ENCODE peak calls at places on chromosomes 16 and 17, in four cellular contexts. X, O, U and W are unnamed samples.

GRCh38 chr17:76969598-76970172 is 101.5 kb downstream of the MGAT5B start:
- DNase-seq in X (no peak), O (no peak), U (peak; percentile 92), W (no peak)

GRCh38 chr17:57521606-57522435 is 223.3 kb downstream of the CCDC182 start:
- DNase-seq in O (no peak), U (no peak), X (no peak), W (no peak)

GRCh38 chr17:56110463-56111138 is 42.7 kb upstream of the ANKFN1 start:
- DNase-seq in O (no peak), U (no peak), X (no peak), W (no peak)

GRCh38 chr17:49779730-49780220 is 8.7 kb upstream of the KAT7 start:
- DNase-seq in X (no peak), U (peak; percentile 26), O (peak; percentile 75), W (no peak)

GRCh38 chr16:9297437-9298113 is 206.1 kb downstream of the HAPSTR1 start:
- DNase-seq in O (no peak), U (peak; percentile 83), X (no peak), W (no peak)

GRCh38 chr17:19534562-19535149 is 1.0 kb downstream of the SLC47A1 start:
- DNase-seq in U (no peak), X (no peak), O (no peak), W (no peak)

GRCh38 chr17:15236281-15237105 is 28.6 kb downstream of the PMP22 start:
- DNase-seq in X (no peak), U (no peak), O (no peak), W (no peak)

GRCh38 chr17:4433515-4434031 is at the start of gene SPNS3:
- DNase-seq in U (no peak), O (no peak), X (no peak), W (no peak)

GRCh38 chr16:70158261-70158939 is 15.2 kb upstream of the CLEC18C start:
- DNase-seq in X (no peak), O (no peak), U (peak; percentile 37), W (no peak)

GRCh38 chr17:69978056-69978646 is 96.9 kb upstream of the KCNJ16 start:
- DNase-seq in U (no peak), O (no peak), X (no peak), W (no peak)

DNA sequence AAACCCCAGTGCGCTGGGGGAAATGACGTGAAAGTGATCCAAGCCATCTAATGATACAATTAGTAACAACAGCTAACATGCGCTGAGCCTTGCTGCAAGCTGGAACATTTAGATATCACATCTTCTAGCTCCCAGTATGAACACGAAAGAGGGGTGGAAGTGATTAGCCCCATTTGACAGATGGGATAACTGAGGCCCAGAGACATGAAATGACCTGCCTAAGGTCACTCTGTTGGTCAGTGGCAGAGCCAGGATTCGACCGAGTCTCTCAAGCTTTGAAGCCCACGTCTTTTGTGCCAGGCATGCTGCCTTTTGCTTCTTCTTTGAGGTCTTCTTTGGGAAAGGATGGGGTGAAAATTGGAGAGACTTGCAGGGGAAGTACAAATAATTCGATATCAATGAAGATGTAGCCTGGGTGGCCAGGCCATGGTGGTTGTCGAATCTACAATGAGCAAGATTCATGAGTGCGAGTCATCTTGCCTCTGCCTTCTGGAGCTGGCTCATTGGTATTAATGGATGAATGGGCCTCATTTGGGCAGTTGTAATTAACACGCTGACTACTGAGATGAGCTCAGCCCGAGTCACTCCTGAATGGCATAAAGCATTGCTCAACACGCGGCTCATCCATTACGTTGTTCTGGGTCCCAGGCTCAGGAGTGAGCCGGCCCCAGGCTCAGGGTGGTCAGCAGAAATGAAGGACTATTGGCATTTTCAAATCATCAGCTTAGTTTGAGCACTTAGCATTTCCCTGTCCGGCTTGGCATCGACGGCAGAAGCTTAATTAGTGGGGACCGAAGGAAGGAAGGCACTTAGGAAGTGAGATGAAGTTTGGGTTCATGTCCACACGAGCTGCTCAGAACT is 28.0 kb upstream of the GPRC5B start:
- DNase-seq in X (no peak), O (no peak), U (no peak), W (no peak)
- H3K27ac ChIP-seq in X (no peak overlapping the region), O (no peak overlapping the region), U (no peak overlapping the region), W (no peak overlapping the region)

GRCh38 chr17:28874750-28875149 is 19.9 kb downstream of the ERAL1 start:
- DNase-seq in U (no peak), O (no peak), X (no peak), W (no peak)

GRCh38 chr17:28878158-28878910 is 19.2 kb downstream of the FLOT2 start:
- DNase-seq in U (no peak), O (no peak), X (no peak), W (no peak)

GRCh38 chr17:28878981-28879380 is 18.6 kb downstream of the FLOT2 start:
- DNase-seq in O (no peak), X (no peak), U (peak; percentile 95), W (no peak)

GRCh38 chr17:28879886-28880571 is 17.5 kb downstream of the FLOT2 start:
- DNase-seq in X (no peak), O (no peak), U (no peak), W (no peak)

DNA sequence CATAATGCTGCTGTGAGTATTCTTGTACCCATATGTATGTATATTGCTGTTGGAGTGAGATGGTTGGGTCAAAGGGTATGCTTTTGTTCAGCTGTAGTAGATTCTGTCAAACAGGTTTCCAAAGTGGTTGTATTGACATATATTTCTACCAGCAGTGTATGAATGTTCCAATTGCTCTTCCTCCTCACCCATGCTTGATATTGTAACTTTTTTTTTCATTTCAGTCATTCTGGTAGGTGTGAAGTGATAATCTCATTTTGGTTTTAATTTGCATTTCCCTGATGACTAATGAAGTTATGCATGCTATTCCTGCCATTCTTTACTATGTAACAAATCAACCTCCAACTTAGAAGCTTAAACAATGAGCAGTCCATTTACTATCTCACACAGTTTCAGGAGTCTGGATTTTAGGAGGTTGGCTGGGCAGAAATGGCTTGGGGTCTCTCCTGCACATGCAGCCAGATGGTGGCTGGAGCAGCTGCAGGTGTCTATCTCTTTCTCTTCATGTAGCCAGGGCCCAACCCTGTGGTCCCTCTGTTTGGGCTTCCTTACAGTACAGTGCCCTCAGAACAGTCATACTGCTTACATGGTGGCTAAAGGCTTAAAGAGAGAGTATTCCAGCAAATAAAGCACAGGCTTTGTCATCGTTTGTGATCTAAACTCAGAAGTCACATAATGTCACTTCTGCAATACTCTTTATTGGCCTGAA is 21.2 kb downstream of the ERAL1 start:
- DNase-seq in O (no peak), U (no peak), X (no peak), W (no peak)
- H3K27me3 ChIP-seq in O (no peaks in the 10 kb centered on the region), U (no peaks in the 10 kb centered on the region), X (no peaks in the 10 kb centered on the region), W (no peaks in the 10 kb centered on the region)

GRCh38 chr16:85027349-85027967 is at the start of gene KIAA0513:
- DNase-seq in O (peak; percentile 95), X (peak; percentile 55), U (peak; percentile 94), W (peak; percentile 89)
- TF ChIP-seq CTCF in O (no peak), X (no peak), U (no peak), W (peak; percentile 44)

GRCh38 chr17:82415786-82416185 is 2.4 kb upstream of the HEXD start:
- DNase-seq in O (no peak), X (no peak), U (no peak), W (no peak)

GRCh38 chr17:82416264-82416663 is 1.9 kb upstream of the HEXD start:
- DNase-seq in X (no peak), O (no peak), U (no peak), W (no peak)

GRCh38 chr17:82416771-82417170 is 1.4 kb upstream of the HEXD start:
- DNase-seq in U (no peak), X (no peak), O (no peak), W (no peak)

GRCh38 chr17:82418001-82418986 is at the start of the genes HEXD and OGFOD3:
- DNase-seq in O (peak; percentile 89), U (peak; percentile 92), X (no peak), W (peak; percentile 57)

GRCh38 chr17:82419471-82419995 is 1.1 kb upstream of the OGFOD3 start:
- DNase-seq in O (no peak), X (no peak), U (no peak), W (no peak)
- H3K27ac ChIP-seq in O (no peak overlapping the region), X (no peak overlapping the region), U (no peak overlapping the region), W (no peak overlapping the region)

GRCh38 chr16:24583494-24583893 is 44.1 kb downstream of the RBBP6 start:
- DNase-seq in O (no peak), U (no peak), X (no peak), W (no peak)
- H3K27me3 ChIP-seq in O (no peaks in the 10 kb centered on the region), U (no peaks in the 10 kb centered on the region), X (no peaks in the 10 kb centered on the region), W (no peaks in the 10 kb centered on the region)

GRCh38 chr16:55294129-55294528 is 29.9 kb upstream of the IRX6 start:
- DNase-seq in X (no peak), U (peak; percentile 51), O (no peak), W (no peak)
- TF ChIP-seq CTCF in X (no peak), U (peak; percentile 54), O (no peak), W (no peak)

GRCh38 chr16:22732959-22733358 is 81.0 kb upstream of the HS3ST2 start:
- DNase-seq in U (no peak), O (no peak), X (no peak), W (no peak)
- H3K27ac ChIP-seq in U (no peak overlapping the region), O (no peak overlapping the region), X (no peak overlapping the region), W (no peak overlapping the region)

GRCh38 chr17:31481783-31482081 is 90.3 kb downstream of the RAB11FIP4 start:
- DNase-seq in X (no peak), U (no peak), O (no peak), W (no peak)
- H3K27me3 ChIP-seq in X (no peaks in the 10 kb centered on the region), U (no peaks in the 10 kb centered on the region), O (no peaks in the 10 kb centered on the region), W (no peaks in the 10 kb centered on the region)

GRCh38 chr17:63447688-63448005 is 1.5 kb upstream of the CYB561 start:
- DNase-seq in O (no peak), X (no peak), U (no peak), W (no peak)

GRCh38 chr17:63445571-63446217 is 412 bp downstream of the CYB561 start:
- DNase-seq in X (no peak), U (peak; percentile 72), O (no peak), W (no peak)

GRCh38 chr17:63445065-63445464 is 1.0 kb downstream of the CYB561 start:
- DNase-seq in U (no peak), O (no peak), X (no peak), W (no peak)

GRCh38 chr17:63446981-63447687 is 1.0 kb upstream of the CYB561 start:
- DNase-seq in O (no peak), U (peak; percentile 77), X (no peak), W (no peak)

DNA sequence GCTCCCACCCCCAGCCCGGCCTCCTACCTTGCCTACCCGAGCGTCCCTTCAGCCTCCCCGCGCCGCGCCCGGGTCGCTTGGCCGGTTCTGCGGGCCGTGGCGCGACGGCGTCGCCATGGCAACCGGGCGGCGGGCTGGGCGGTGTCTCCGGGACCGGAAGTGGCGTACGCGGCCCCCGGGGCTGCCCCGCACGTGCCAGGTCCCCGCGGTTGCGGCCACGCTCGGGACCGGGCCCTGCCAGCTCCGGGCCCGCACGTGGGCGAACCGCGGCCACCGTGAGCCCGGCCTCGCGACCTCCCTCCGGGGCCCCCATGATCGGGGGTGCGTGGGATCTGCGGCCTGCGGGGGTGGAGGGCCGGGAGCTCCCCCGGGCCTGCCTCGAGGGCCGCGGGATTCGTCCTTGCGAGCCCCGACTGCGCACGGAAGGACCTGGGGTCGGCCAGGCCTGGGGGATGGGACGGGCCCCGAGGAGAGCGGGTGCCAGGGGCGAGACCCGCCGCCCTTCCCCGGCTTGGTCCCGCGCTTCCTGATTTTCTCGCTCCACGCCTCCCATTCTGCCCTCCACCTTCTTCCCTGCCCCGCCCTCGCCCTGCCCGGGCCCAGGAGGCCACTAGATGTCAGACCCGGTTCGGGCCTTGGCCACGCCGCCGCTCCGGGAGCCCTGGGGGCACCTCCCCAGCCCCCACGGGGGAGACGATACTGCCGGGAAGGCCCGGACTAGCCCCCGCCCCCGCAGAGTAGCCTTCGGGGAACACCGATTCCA is at the start of gene CYB561:
- DNase-seq in O (peak; percentile 84), U (peak; percentile 82), X (no peak), W (peak; percentile 47)
- TF ChIP-seq CTCF in O (no peak), U (no peak), X (no peak), W (peak; percentile 18)